ENCODE peak calls at places on chromosomes 7 and 10, in five cellular contexts. K is choroid plexus epithelial cell, F is AG09309, R is B cell, B is activated B cell treated with CpG ODN at 0.5 μM for 24 hours. G is an unnamed sample.

GRCh38 chr7:128838109-128838779 is 8.0 kb downstream of the FLNC start:
- DNase-seq in K (no peak), F (no peak), R (no peak), B (no peak), G (no peak)

GRCh38 chr10:14571866-14572507 is 202.7 kb downstream of the FAM107B start:
- DNase-seq in K (peak), F (no peak), R (no peak), B (no peak), G (no peak)

GRCh38 chr7:73909051-73909941 is 48.3 kb downstream of the TMEM270 start:
- DNase-seq in K (no peak), F (no peak), R (no peak), B (no peak), G (no peak)

GRCh38 chr10:34814228-34815173 is 595 bp downstream of the PARD3 start:
- DNase-seq in K (no peak), F (no peak), R (no peak), B (no peak), G (no peak)

GRCh38 chr7:132842478-132842877 is 239.4 kb downstream of the CHCHD3 start:
- DNase-seq in K (no peak), F (no peak), R (no peak), B (no peak), G (no peak)

GRCh38 chr7:34320926-34321609 is 336.9 kb upstream of the NPSR1 start:
- DNase-seq in K (peak), F (peak), R (no peak), B (no peak), G (peak)

GRCh38 chr7:116340201-116340847 is 130.0 kb downstream of the TES start:
- DNase-seq in K (peak), F (no peak), R (no peak), B (no peak), G (no peak)

GRCh38 chr7:20959281-20959680 is 172.6 kb upstream of the SP8 start:
- DNase-seq in K (no peak), F (no peak), R (no peak), B (no peak), G (no peak)

GRCh38 chr7:45566386-45566785 is 7.8 kb upstream of the ADCY1 start:
- DNase-seq in K (no peak), F (no peak), R (no peak), B (no peak), G (no peak)

GRCh38 chr7:106010331-106010730 is 47.3 kb downstream of the CDHR3 start:
- DNase-seq in K (no peak), F (no peak), R (no peak), B (no peak), G (no peak)

GRCh38 chr7:117069379-117069778 is 116.1 kb downstream of the ST7 start:
- DNase-seq in K (no peak), F (no peak), R (no peak), B (no peak), G (no peak)

GRCh38 chr10:29486466-29486865 is 148.3 kb downstream of the SVIL start:
- DNase-seq in K (no peak), F (no peak), R (no peak), B (no peak), G (no peak)

GRCh38 chr10:29481906-29482440 is 152.8 kb downstream of the SVIL start:
- DNase-seq in K (peak), F (no peak), R (no peak), B (no peak), G (no peak)

GRCh38 chr10:29479081-29479917 is 155.5 kb downstream of the SVIL start:
- DNase-seq in K (peak), F (no peak), R (no peak), B (no peak), G (no peak)

GRCh38 chr10:29480281-29480954 is 154.4 kb downstream of the SVIL start:
- DNase-seq in K (no peak), F (no peak), R (no peak), B (no peak), G (no peak)

GRCh38 chr10:29482591-29483421 is 152.0 kb downstream of the SVIL start:
- DNase-seq in K (peak), F (no peak), R (no peak), B (no peak), G (no peak)
- TF ChIP-seq CTCF in K (peak), F (no peak), R (no peak), B (no peak), G (no peak)

DNA sequence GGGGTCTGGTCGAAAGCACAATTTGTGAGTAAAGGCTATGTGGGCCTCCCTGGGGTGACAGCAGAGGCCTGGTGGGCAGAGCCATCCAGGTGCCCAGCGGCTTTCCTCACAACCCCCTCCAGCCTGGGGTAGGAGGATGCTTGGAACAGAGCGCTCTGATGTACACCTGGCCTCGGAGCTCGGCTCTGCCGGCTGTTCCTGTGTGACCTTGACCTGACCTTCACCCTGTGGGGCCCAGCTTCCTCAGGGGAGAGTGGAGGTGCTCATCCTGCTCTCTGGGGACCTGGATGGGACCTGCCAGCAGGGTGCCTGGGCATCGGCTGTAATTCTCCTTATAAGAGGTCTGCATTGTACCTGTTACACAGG is 28.9 kb downstream of the RET start:
- DNase-seq in K (no peak), F (no peak), R (no peak), B (no peak), G (no peak)
- TF ChIP-seq CTCF in K (no peak), F (no peak), R (peak), B (no peak), G (no peak)

DNA sequence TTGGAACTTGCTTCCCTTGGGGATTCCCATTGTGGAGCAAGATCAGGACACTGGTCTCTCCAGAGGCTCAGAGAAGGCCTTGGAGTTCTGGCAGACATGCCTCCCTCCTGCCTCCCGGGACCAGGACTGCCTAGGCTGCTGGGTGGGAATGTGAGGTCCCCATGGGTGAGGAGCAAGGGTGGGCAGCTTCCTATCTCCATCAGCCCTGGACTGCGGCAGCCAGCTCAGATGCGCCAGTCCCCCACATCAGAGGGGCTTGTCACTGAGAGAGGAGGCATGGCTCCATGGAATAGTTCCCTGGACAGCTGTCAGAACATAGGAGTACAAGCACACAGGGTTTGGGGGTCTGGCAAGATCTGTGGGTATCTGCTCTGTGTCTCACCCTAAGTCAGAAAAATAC is 17.3 kb downstream of the GPR26 start:
- DNase-seq in K (no peak), F (no peak), R (no peak), B (no peak), G (no peak)
- TF ChIP-seq CTCF in K (no peak), F (no peak), R (no peak), B (no peak), G (no peak)

GRCh38 chr10:95290801-95291633 is at the start of gene PDLIM1:
- DNase-seq in K (peak), F (no peak), R (peak), B (peak), G (no peak)
- TF ChIP-seq CTCF in K (no peak), F (peak), R (peak), B (no peak), G (no peak)

GRCh38 chr7:47170516-47170915 is 411.4 kb downstream of the TNS3 start:
- DNase-seq in K (peak), F (no peak), R (no peak), B (no peak), G (no peak)
- TF ChIP-seq CTCF in K (peak), F (peak), R (no peak), B (no peak), G (no peak)

G was measured in omental fat pad.